ENCODE peak calls at places on chromosomes 7 and 10, in ten cellular contexts. L, D, H, X, J, C, N, R, T and F are unnamed samples.

GRCh38 chr7:117395743-117396142 is 31.6 kb downstream of the ASZ1 start:
- DNase-seq in L (no peak), D (no peak), H (no peak), X (no peak), J (no peak), C (no peak), N (no peak), R (no peak), T (no peak), F (no peak)

GRCh38 chr7:137539111-137539715 is 195.7 kb upstream of the PTN start:
- DNase-seq in L (no peak), D (no peak), H (no peak), X (peak; percentile 89), J (no peak), C (no peak), N (peak; percentile 78), R (no peak), T (no peak), F (no peak)

GRCh38 chr10:44752451-44753441 is 158.4 kb upstream of the TMEM72 start:
- DNase-seq in L (no peak), D (no peak), H (no peak), X (peak; percentile 99), J (no peak), C (no peak), N (peak; percentile 94), R (no peak), T (no peak), F (no peak)

GRCh38 chr10:976316-976715 is 11.9 kb upstream of the GTPBP4 start:
- DNase-seq in L (no peak), D (no peak), H (no peak), X (no peak), J (no peak), C (no peak), N (no peak), R (no peak), T (no peak), F (no peak)

GRCh38 chr7:115724400-115725056 is 306.0 kb downstream of the TFEC start:
- DNase-seq in L (no peak), D (no peak), H (no peak), X (peak; percentile 3), J (no peak), C (no peak), N (peak; percentile 4), R (no peak), T (no peak), F (no peak)

GRCh38 chr10:15147594-15148392 is 20.7 kb downstream of the NMT2 start:
- DNase-seq in L (no peak), D (no peak), H (no peak), X (no peak), J (no peak), C (no peak), N (no peak), R (no peak), T (no peak), F (no peak)

GRCh38 chr10:78700816-78701520 is 367.8 kb upstream of the ZMIZ1 start:
- DNase-seq in L (no peak), D (no peak), H (no peak), X (no peak), J (no peak), C (no peak), N (no peak), R (no peak), T (no peak), F (no peak)

GRCh38 chr7:31735991-31736982 is 49.3 kb downstream of the PPP1R17 start:
- DNase-seq in L (peak; percentile 51), D (no peak), H (peak; percentile 30), X (peak; percentile 64), J (peak; percentile 3), C (peak; percentile 77), N (peak; percentile 86), R (peak; percentile 78), T (no peak), F (peak; percentile 84)

GRCh38 chr7:30102281-30102680 is 32.5 kb upstream of the MTURN start:
- DNase-seq in L (no peak), D (no peak), H (no peak), X (no peak), J (no peak), C (no peak), N (no peak), R (no peak), T (no peak), F (no peak)

GRCh38 chr7:110921478-110922210 is 169.3 kb upstream of the LRRN3 start:
- DNase-seq in L (no peak), D (no peak), H (no peak), X (no peak), J (no peak), C (no peak), N (peak; percentile 43), R (no peak), T (no peak), F (no peak)

GRCh38 chr7:78749052-78749746 is 704.3 kb downstream of the MAGI2 start:
- DNase-seq in L (no peak), D (no peak), H (no peak), X (no peak), J (no peak), C (no peak), N (no peak), R (no peak), T (no peak), F (no peak)

GRCh38 chr7:24964177-24964576 is 15.8 kb downstream of the OSBPL3 start:
- DNase-seq in L (no peak), D (no peak), H (no peak), X (no peak), J (no peak), C (no peak), N (no peak), R (no peak), T (no peak), F (no peak)

GRCh38 chr7:20193242-20193777 is 23.9 kb downstream of the MACC1 start:
- DNase-seq in L (peak; percentile 29), D (no peak), H (no peak), X (peak; percentile 37), J (no peak), C (no peak), N (no peak), R (no peak), T (no peak), F (no peak)

GRCh38 chr7:67551027-67551426 is 554.4 kb downstream of the TYW1 start:
- DNase-seq in L (no peak), D (no peak), H (no peak), X (no peak), J (no peak), C (no peak), N (peak; percentile 15), R (no peak), T (no peak), F (no peak)